ENCODE peak calls at places on chromosomes 16 and 17, in four cellular contexts. C is K562, S is H1, Z is HepG2. I is an unnamed sample. For H3K4me1, the result is how much of the 10 kb centered on the place peaks cover.

GRCh38 chr16:78072275-78072674 is 27.2 kb upstream of the WWOX start:
- DNase-seq in C (no peak), S (peak), Z (no peak), I (no peak)

GRCh38 chr16:20906225-20906870 is 5.8 kb downstream of the LYRM1 start:
- DNase-seq in C (no peak), S (no peak), Z (no peak), I (peak)

GRCh38 chr16:87201052-87201451 is 116.1 kb downstream of the C16orf95 start:
- DNase-seq in C (no peak), S (no peak), Z (no peak), I (peak)

GRCh38 chr17:4199818-4200402 is 56.9 kb downstream of the CYB5D2 start:
- DNase-seq in C (peak), S (no peak), Z (peak), I (peak)

GRCh38 chr16:57045694-57046381 is 46.5 kb upstream of the CPNE2 start:
- DNase-seq in C (peak), S (no peak), Z (peak), I (peak)

GRCh38 chr17:35002876-35003551 is 22.7 kb downstream of the LIG3 start:
- DNase-seq in C (no peak), S (no peak), Z (no peak), I (no peak)

GRCh38 chr17:41717408-41718286 is 5.5 kb downstream of the GAST start:
- DNase-seq in C (no peak), S (no peak), Z (no peak), I (peak)

GRCh38 chr16:16073884-16074781 is 124.7 kb downstream of the ABCC1 start:
- DNase-seq in C (no peak), S (peak), Z (peak), I (no peak)

GRCh38 chr16:81604960-81605383 is 160.4 kb downstream of the CMIP start:
- DNase-seq in C (no peak), S (no peak), Z (no peak), I (peak)

GRCh38 chr16:64455275-64455674 is 666.6 kb downstream of the CDH11 start:
- DNase-seq in C (no peak), S (no peak), Z (no peak), I (peak)

GRCh38 chr16:12586701-12587100 is 217.0 kb downstream of the CPPED1 start:
- DNase-seq in C (no peak), S (no peak), Z (no peak), I (no peak)

GRCh38 chr16:67966549-67967182 is 1.8 kb downstream of the SLC12A4 start:
- DNase-seq in C (peak), S (no peak), Z (peak), I (peak)

GRCh38 chr17:33072421-33073175 is 81.0 kb downstream of the SPACA3 start:
- DNase-seq in C (no peak), S (no peak), Z (no peak), I (no peak)

GRCh38 chr16:23570992-23571632 is 13.6 kb downstream of the UBFD1 start:
- DNase-seq in C (no peak), S (no peak), Z (no peak), I (no peak)

GRCh38 chr17:34414338-34414737 is 51.3 kb upstream of the CCL1 start:
- DNase-seq in C (no peak), S (no peak), Z (no peak), I (no peak)

GRCh38 chr16:55759983-55760664 is 72.8 kb downstream of the CES1 start:
- DNase-seq in C (no peak), S (no peak), Z (peak), I (no peak)

GRCh38 chr17:45441536-45442310 is 9.1 kb upstream of the ARHGAP27 start:
- DNase-seq in C (no peak), S (no peak), Z (no peak), I (no peak)

GRCh38 chr17:63378411-63379076 is 67.6 kb downstream of the CYB561 start:
- DNase-seq in C (no peak), S (no peak), Z (no peak), I (no peak)

GRCh38 chr17:33942414-33942813 is 312.7 kb upstream of the CCL2 start:
- DNase-seq in C (peak), S (no peak), Z (no peak), I (no peak)

GRCh38 chr16:2813661-2814288 is 3.3 kb upstream of the PRSS21 start:
- DNase-seq in C (no peak), S (no peak), Z (no peak), I (no peak)

GRCh38 chr16:2809149-2809760 is 7.8 kb upstream of the PRSS21 start:
- DNase-seq in C (no peak), S (no peak), Z (no peak), I (no peak)

GRCh38 chr16:2810651-2811050 is 6.4 kb upstream of the PRSS21 start:
- DNase-seq in C (no peak), S (no peak), Z (no peak), I (no peak)

GRCh38 chr16:2814757-2815298 is 2.2 kb upstream of the PRSS21 start:
- DNase-seq in C (no peak), S (no peak), Z (no peak), I (no peak)

GRCh38 chr16:2811703-2812471 is 5.2 kb upstream of the PRSS21 start:
- DNase-seq in C (peak), S (no peak), Z (no peak), I (no peak)
- TF ChIP-seq JUN in C (no peak), S (no peak), Z (no peak), I (no peak)

GRCh38 chr17:39605492-39606433 is 2.0 kb downstream of the NEUROD2 start:
- DNase-seq in C (no peak), S (no peak), Z (no peak), I (peak)
- TF ChIP-seq EZH2 in C (no peak), S (peak), Z (peak), I (peak)

GRCh38 chr17:61380217-61380835 is 19.3 kb upstream of the TBX2 start:
- DNase-seq in C (no peak), S (no peak), Z (no peak), I (no peak)
- H3K4me1 ChIP-seq in C (under half), S (under half), Z (half or more), I (under half)

DNA sequence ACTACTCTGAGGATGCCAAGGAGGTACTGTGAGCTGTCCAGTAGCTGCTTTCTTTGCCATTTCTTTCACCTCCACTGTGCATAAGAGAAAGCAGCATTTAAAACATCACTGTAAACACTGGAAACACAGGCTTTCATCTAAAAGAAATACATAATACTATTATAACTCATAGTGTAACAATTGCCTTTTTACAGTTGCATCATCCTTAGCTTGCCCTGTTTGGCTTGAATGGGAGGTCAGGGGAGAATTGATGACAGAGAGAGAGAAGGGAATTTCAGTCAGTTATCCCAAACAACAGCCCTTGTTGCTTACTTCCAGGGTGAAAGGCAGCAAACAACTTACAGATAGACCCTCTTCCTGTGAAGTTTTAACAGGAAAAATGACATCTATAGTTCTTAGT is 71.6 kb upstream of the MTMR4 start:
- DNase-seq in C (no peak), S (no peak), Z (no peak), I (no peak)
- TF ChIP-seq JUN in C (no peak), S (no peak), Z (no peak), I (no peak)

GRCh38 chr17:67995568-67996191 is 589 bp downstream of the C17orf58 start:
- DNase-seq in C (no peak), S (no peak), Z (no peak), I (no peak)
- TF ChIP-seq EZH2 in C (no peak), S (peak), Z (no peak), I (no peak)